ENCODE peak calls at places on chromosomes 16 and 17, in seven cellular contexts. J is astrocyte of the spinal cord, S is left cardiac atrium, U is AG04450, E is A172, T is M059J, Q is neural progenitor cell. Z is an unnamed sample.

GRCh38 chr17:76940738-76941350 is 72.6 kb downstream of the MGAT5B start:
- DNase-seq in Q (peak; percentile 34), J (no peak), E (no peak), U (no peak), T (peak; percentile 12), S (no peak), Z (no peak)

GRCh38 chr17:81466564-81467472 is 45.8 kb downstream of the ACTG1 start:
- DNase-seq in E (no peak), Q (no peak), J (no peak), T (no peak), S (no peak), U (no peak), Z (no peak)

GRCh38 chr16:30585022-30585399 is 486 bp downstream of the ZNF785 start:
- DNase-seq in S (no peak), J (no peak), E (no peak), U (no peak), T (peak; percentile 43), Q (peak; percentile 37), Z (no peak)

GRCh38 chr17:46890638-46891037 is 32.3 kb upstream of the GOSR2 start:
- DNase-seq in T (no peak), J (no peak), E (no peak), S (no peak), U (no peak), Q (no peak), Z (no peak)

GRCh38 chr16:82732461-82732860 is 105.7 kb downstream of the CDH13 start:
- DNase-seq in J (no peak), Q (no peak), S (no peak), T (no peak), U (no peak), E (no peak), Z (no peak)

GRCh38 chr17:75783803-75784472 is 668 bp upstream of the UNK start:
- DNase-seq in Q (peak; percentile 55), U (no peak), S (peak; percentile 38), T (no peak), E (no peak), J (no peak), Z (no peak)

GRCh38 chr16:10579965-10580918 is at the start of gene EMP2:
- DNase-seq in J (peak; percentile 68), S (peak; percentile 90), U (peak; percentile 30), E (peak; percentile 55), T (peak; percentile 79), Q (peak; percentile 93), Z (no peak)

GRCh38 chr17:59825533-59826316 is 67.0 kb downstream of the TUBD1 start:
- DNase-seq in S (no peak), J (peak; percentile 96), Q (no peak), T (peak; percentile 87), U (no peak), E (peak; percentile 52), Z (no peak)

GRCh38 chr17:75707096-75707720 is 14.1 kb upstream of the ITGB4 start:
- DNase-seq in Q (no peak), T (peak; percentile 91), S (peak; percentile 84), E (peak; percentile 96), J (peak; percentile 71), U (no peak), Z (no peak)

GRCh38 chr16:27973678-27974077 is 89.8 kb downstream of the GSG1L start:
- DNase-seq in Q (no peak), U (no peak), J (no peak), T (no peak), S (no peak), E (no peak), Z (no peak)

GRCh38 chr17:58516644-58517377 is 2.4 kb upstream of the MTMR4 start:
- DNase-seq in Q (no peak), U (no peak), J (no peak), S (no peak), T (no peak), E (no peak), Z (no peak)

GRCh38 chr16:87002717-87003413 is 314.3 kb downstream of the C16orf95 start:
- DNase-seq in Q (no peak), E (no peak), T (peak; percentile 22), U (no peak), J (peak; percentile 55), S (no peak), Z (no peak)

GRCh38 chr17:1391577-1391976 is 8.4 kb downstream of the YWHAE start:
- DNase-seq in U (no peak), T (no peak), Q (no peak), E (no peak), J (no peak), S (no peak), Z (no peak)

GRCh38 chr17:66593116-66593515 is 241.8 kb upstream of the CACNG5 start:
- DNase-seq in J (no peak), S (no peak), U (no peak), E (no peak), T (no peak), Q (no peak), Z (no peak)

GRCh38 chr17:82684207-82684903 is 14.1 kb downstream of the RAB40B start:
- DNase-seq in U (no peak), E (peak; percentile 17), S (no peak), J (no peak), Q (no peak), T (peak; percentile 21), Z (no peak)

GRCh38 chr17:68290268-68290954 is 516 bp downstream of the SLC16A6 start:
- DNase-seq in J (no peak), T (peak; percentile 35), E (no peak), Q (peak; percentile 58), U (no peak), S (peak; percentile 51), Z (no peak)

GRCh38 chr16:23567602-23568001 is 10.1 kb downstream of the UBFD1 start:
- DNase-seq in T (no peak), E (no peak), U (no peak), J (no peak), S (no peak), Q (no peak), Z (no peak)

GRCh38 chr16:82016268-82016667 is 5.0 kb upstream of the SDR42E1 start:
- DNase-seq in E (peak; percentile 72), S (no peak), T (peak; percentile 70), J (peak; percentile 84), Q (no peak), U (no peak), Z (no peak)

GRCh38 chr16:719815-720506 is 985 bp upstream of the ANTKMT start:
- DNase-seq in Q (no peak), S (no peak), T (peak; percentile 66), J (no peak), E (peak; percentile 61), U (no peak), Z (no peak)

GRCh38 chr17:72004476-72005331 is 116.1 kb upstream of the SOX9 start:
- DNase-seq in S (no peak), T (peak; percentile 8), E (peak; percentile 14), Q (no peak), U (no peak), J (peak; percentile 25), Z (no peak)

GRCh38 chr17:43056051-43056450 is 31.0 kb downstream of the RND2 start:
- DNase-seq in S (no peak), Q (no peak), U (no peak), T (no peak), J (no peak), E (no peak), Z (no peak)

GRCh38 chr17:64291268-64291851 is 28.3 kb upstream of the TEX2 start:
- DNase-seq in E (no peak), S (no peak), J (no peak), Q (no peak), U (no peak), T (peak; percentile 6), Z (no peak)

GRCh38 chr16:4316103-4316731 is 350 bp downstream of the GLIS2 start:
- DNase-seq in U (no peak), E (no peak), S (no peak), Q (peak; percentile 68), T (peak; percentile 47), J (peak; percentile 26), Z (no peak)

GRCh38 chr16:52469775-52470174 is 77.2 kb downstream of the TOX3 start:
- DNase-seq in U (no peak), S (no peak), E (no peak), Q (no peak), T (peak; percentile 10), J (peak; percentile 25), Z (peak; percentile 75)

GRCh38 chr16:89759742-89760366 is 38.5 kb downstream of the ZNF276 start:
- DNase-seq in E (no peak), J (no peak), S (no peak), Q (no peak), U (no peak), T (no peak), Z (no peak)

GRCh38 chr17:47176438-47176837 is 12.7 kb downstream of the CDC27 start:
- DNase-seq in S (no peak), E (no peak), U (no peak), T (no peak), Q (no peak), J (no peak), Z (no peak)

GRCh38 chr17:44976198-44976597 is 8.1 kb upstream of the C1QL1 start:
- DNase-seq in T (no peak), E (no peak), J (no peak), Q (no peak), U (no peak), S (no peak), Z (no peak)

GRCh38 chr17:63441654-63442053 is 4.5 kb downstream of the CYB561 start:
- DNase-seq in U (no peak), E (no peak), J (no peak), S (no peak), Q (no peak), T (no peak), Z (no peak)

GRCh38 chr17:52155301-52155700 is 3.2 kb downstream of the CA10 start:
- DNase-seq in U (no peak), J (no peak), S (no peak), Q (no peak), E (no peak), T (no peak), Z (no peak)

GRCh38 chr17:61353615-61354014 is 46.0 kb upstream of the TBX2 start:
- DNase-seq in S (no peak), T (no peak), J (no peak), U (no peak), E (no peak), Q (no peak), Z (no peak)

GRCh38 chr17:40564195-40564882 is 933 bp downstream of the CCR7 start:
- DNase-seq in E (no peak), T (peak; percentile 9), Q (no peak), J (no peak), S (no peak), U (no peak), Z (no peak)

GRCh38 chr16:9035986-9036385 is 55.5 kb upstream of the HAPSTR1 start:
- DNase-seq in E (no peak), T (no peak), J (no peak), Q (no peak), U (no peak), S (no peak), Z (no peak)

GRCh38 chr17:82241926-82242697 is 13.3 kb downstream of the SLC16A3 start:
- DNase-seq in U (no peak), T (no peak), E (no peak), J (no peak), S (no peak), Q (no peak), Z (no peak)

GRCh38 chr17:80720624-80721577 is 176.3 kb downstream of the RPTOR start:
- DNase-seq in U (no peak), T (peak; percentile 20), J (peak; percentile 73), S (no peak), E (peak; percentile 79), Q (no peak), Z (peak; percentile 13)

GRCh38 chr17:58314706-58315015 is 13.9 kb downstream of the TSPOAP1 start:
- DNase-seq in Q (no peak), J (no peak), U (no peak), E (no peak), T (no peak), S (no peak), Z (no peak)

Z was measured in retinal pigment epithelial cell.